ENCODE peak calls at places on chromosomes 1 and 21, in six cellular contexts. F is body of pancreas, M is tibial artery, E is gastrocnemius medialis, H is uterus, Y is heart right ventricle. Q is an unnamed sample.

GRCh38 chr1:8189931-8190483 is 127.9 kb upstream of the SLC45A1 start:
- DNase-seq in M (no peak), H (no peak), E (peak; percentile 85), F (peak; percentile 86), Y (no peak), Q (no peak)

GRCh38 chr1:20124451-20125057 is 5.2 kb upstream of the PLA2G2D start:
- DNase-seq in H (peak; percentile 21), Y (no peak), F (peak; percentile 24), M (no peak), E (no peak), Q (no peak)

GRCh38 chr1:183414365-183414764 is 3.8 kb downstream of the NMNAT2 start:
- DNase-seq in H (no peak), E (no peak), Y (no peak), F (no peak), M (no peak), Q (no peak)

GRCh38 chr1:101008229-101008628 is 17.4 kb downstream of the DPH5 start:
- DNase-seq in F (no peak), M (no peak), Y (no peak), E (no peak), H (no peak), Q (no peak)

GRCh38 chr1:56676571-56677035 is 31.5 kb downstream of the PRKAA2 start:
- DNase-seq in Y (no peak), H (no peak), M (no peak), F (no peak), E (peak; percentile 40), Q (no peak)

GRCh38 chr21:14602418-14602987 is 56.4 kb upstream of the SAMSN1 start:
- DNase-seq in H (no peak), Y (no peak), E (no peak), M (no peak), F (no peak), Q (no peak)

GRCh38 chr1:66446261-66447001 is 87.5 kb upstream of the SGIP1 start:
- DNase-seq in H (peak; percentile 23), E (no peak), F (peak; percentile 46), Y (peak; percentile 54), M (no peak), Q (peak; percentile 66)

GRCh38 chr1:2314297-2314802 is 77.0 kb downstream of the MORN1 start:
- DNase-seq in Y (peak; percentile 73), H (peak; percentile 69), E (no peak), F (peak; percentile 62), M (peak; percentile 88), Q (no peak)

GRCh38 chr21:46011267-46011967 is 29.8 kb downstream of the COL6A1 start:
- DNase-seq in Y (no peak), F (no peak), M (no peak), E (no peak), H (peak; percentile 13), Q (no peak)

GRCh38 chr1:67559222-67559700 is 125.7 kb upstream of the GADD45A start:
- DNase-seq in F (peak; percentile 39), E (peak; percentile 69), H (peak; percentile 59), M (peak; percentile 87), Y (peak; percentile 24), Q (no peak)

GRCh38 chr1:15788624-15789301 is 18.7 kb downstream of the UQCRHL start:
- DNase-seq in Y (no peak), M (no peak), E (no peak), H (no peak), F (no peak), Q (no peak)

GRCh38 chr21:34351786-34352241 is 12.0 kb upstream of the KCNE2 start:
- DNase-seq in M (no peak), Y (peak; percentile 50), F (peak; percentile 66), E (peak; percentile 35), H (no peak), Q (peak; percentile 39)

GRCh38 chr1:86997538-86997937 is 83.1 kb downstream of the HS2ST1 start:
- DNase-seq in F (no peak), Y (no peak), M (no peak), E (no peak), H (no peak), Q (no peak)

GRCh38 chr1:56644941-56645662 is at the start of gene PRKAA2:
- DNase-seq in H (peak; percentile 27), F (peak; percentile 50), M (peak; percentile 70), E (peak; percentile 53), Y (peak; percentile 23), Q (no peak)

GRCh38 chr1:18970762-18971161 is 14.3 kb upstream of the IFFO2 start:
- DNase-seq in F (no peak), H (no peak), Y (no peak), M (peak; percentile 11), E (no peak), Q (no peak)

GRCh38 chr1:228983661-228984060 is 248.4 kb downstream of the RHOU start:
- DNase-seq in M (peak; percentile 6), Y (no peak), F (no peak), H (no peak), E (no peak), Q (no peak)

GRCh38 chr1:218394416-218394815 is 49.3 kb downstream of the TGFB2 start:
- DNase-seq in Y (no peak), M (no peak), E (peak; percentile 70), H (no peak), F (no peak), Q (no peak)

GRCh38 chr1:107935396-107936064 is 29.4 kb downstream of the VAV3 start:
- DNase-seq in F (no peak), E (no peak), Y (no peak), M (no peak), H (no peak), Q (peak; percentile 73)

GRCh38 chr21:31354604-31355443 is 10.8 kb upstream of the TIAM1 start:
- DNase-seq in Y (no peak), H (no peak), M (no peak), F (no peak), E (no peak), Q (no peak)

GRCh38 chr1:70685300-70686286 is 274.5 kb downstream of the CTH start:
- DNase-seq in E (peak; percentile 28), Y (peak; percentile 54), F (peak; percentile 83), M (peak; percentile 82), H (peak; percentile 68), Q (peak; percentile 33)

GRCh38 chr1:41592451-41593125 is 108.1 kb upstream of the EDN2 start:
- DNase-seq in F (no peak), H (no peak), M (no peak), Y (no peak), E (no peak), Q (no peak)

GRCh38 chr1:154325583-154326545 is 539 bp downstream of the ATP8B2 start:
- DNase-seq in E (peak; percentile 46), H (peak; percentile 80), F (peak; percentile 66), Y (peak; percentile 85), M (peak; percentile 93), Q (no peak)

GRCh38 chr1:1680912-1681273 is 11.7 kb downstream of the SLC35E2B start:
- DNase-seq in Y (no peak), H (no peak), M (peak; percentile 40), E (no peak), F (peak; percentile 27), Q (no peak)

GRCh38 chr1:204503122-204503912 is 8.7 kb upstream of the PIK3C2B start:
- DNase-seq in Y (peak; percentile 70), M (no peak), F (peak; percentile 65), H (no peak), E (no peak), Q (no peak)

GRCh38 chr1:15952317-15953258 is 23.3 kb downstream of the ZBTB17 start:
- DNase-seq in M (peak; percentile 67), F (no peak), E (no peak), H (no peak), Y (no peak), Q (no peak)

GRCh38 chr1:81232505-81232904 is 568.2 kb upstream of the ADGRL2 start:
- DNase-seq in M (no peak), F (no peak), Y (no peak), H (no peak), E (no peak), Q (no peak)

GRCh38 chr1:24381256-24381655 is 32.3 kb downstream of the STPG1 start:
- DNase-seq in M (no peak), H (no peak), F (no peak), E (no peak), Y (no peak), Q (no peak)

DNA sequence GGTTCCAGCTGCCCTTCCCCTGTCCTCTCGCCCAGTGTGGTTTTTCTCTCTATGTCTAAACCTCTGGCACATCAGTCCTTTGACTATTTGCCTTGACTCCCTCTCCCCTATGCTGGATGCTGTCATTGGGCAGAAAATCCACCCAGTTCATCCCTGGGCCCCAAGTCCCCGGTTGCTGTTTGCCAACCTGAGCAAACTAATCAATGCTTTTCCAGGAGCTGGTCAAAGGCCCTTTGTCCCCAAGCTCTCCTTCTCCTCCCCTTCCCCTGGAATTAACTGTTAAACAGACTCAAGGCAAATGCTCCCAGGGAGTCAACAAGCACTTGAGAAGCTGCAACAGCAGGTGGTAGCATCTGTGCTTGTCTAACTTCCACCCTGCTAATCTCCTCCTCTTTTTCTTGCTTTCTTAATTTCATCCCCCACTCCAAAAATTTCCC is 102.7 kb downstream of the LMX1A start:
- DNase-seq in H (no peak), Y (no peak), M (no peak), F (no peak), E (no peak), Q (no peak)
- TF ChIP-seq CTCF in H (no peak), Y (no peak), M (no peak), F (no peak), E (no peak), Q (no peak)

GRCh38 chr1:208631057-208631456 is 386.9 kb upstream of the PLXNA2 start:
- DNase-seq in H (no peak), M (no peak), F (no peak), Y (no peak), E (no peak), Q (no peak)
- H3K4me3 ChIP-seq in H (no peak overlapping the region), M (no peak overlapping the region), F (no peak overlapping the region), Y (no peak overlapping the region), E (no peak overlapping the region), Q (no peak overlapping the region)

GRCh38 chr21:18384771-18385170 is 18.8 kb downstream of the TMPRSS15 start:
- DNase-seq in M (no peak), Y (no peak), H (no peak), F (no peak), E (no peak), Q (no peak)
- TF ChIP-seq CTCF in M (no peak), Y (no peak), H (no peak), F (peak; percentile 21), E (no peak), Q (no peak)

GRCh38 chr1:170682809-170683208 is 18.9 kb downstream of the PRRX1 start:
- DNase-seq in E (no peak), H (no peak), F (no peak), Y (no peak), M (no peak), Q (no peak)

GRCh38 chr1:170685166-170685565 is 21.2 kb downstream of the PRRX1 start:
- DNase-seq in H (no peak), E (peak; percentile 40), Y (no peak), F (no peak), M (no peak), Q (no peak)

GRCh38 chr1:170691258-170691657 is 27.3 kb downstream of the PRRX1 start:
- DNase-seq in E (no peak), H (no peak), F (no peak), M (no peak), Y (no peak), Q (no peak)

GRCh38 chr1:170692866-170693575 is 29.1 kb downstream of the PRRX1 start:
- DNase-seq in H (no peak), M (no peak), Y (no peak), F (no peak), E (no peak), Q (no peak)

DNA sequence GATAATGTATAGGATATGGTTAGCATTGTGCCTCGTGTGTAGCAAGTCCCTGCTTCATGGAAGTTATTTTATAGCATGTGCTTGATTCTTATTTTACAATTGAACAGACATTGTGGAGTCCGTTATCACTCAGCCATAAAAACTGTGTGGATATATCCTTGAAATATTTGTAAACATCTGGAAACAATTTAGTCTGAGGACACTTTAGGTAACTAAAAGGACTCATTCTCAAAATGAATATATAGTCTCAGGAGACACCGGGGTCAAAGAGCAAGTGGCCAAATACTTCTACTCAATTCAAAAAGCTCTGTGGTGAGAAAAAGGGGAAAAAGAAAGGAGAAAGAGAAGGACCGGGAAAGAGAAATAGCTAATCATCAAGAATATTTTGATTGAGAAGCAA is 23.7 kb downstream of the PRRX1 start:
- DNase-seq in E (no peak), F (no peak), Y (no peak), M (no peak), H (no peak), Q (no peak)
- H3K4me3 ChIP-seq in E (no peak overlapping the region), F (no peak overlapping the region), Y (no peak overlapping the region), M (no peak overlapping the region), H (no peak overlapping the region), Q (no peak overlapping the region)